ENCODE peak calls at places on chromosomes 7 and 10, in seven cellular contexts. K is mesendoderm; Q is activated T-cell treated with anti-CD3 and anti-CD28 coated beads, Interleukin-2, amount 50 U/mL, for 72 hours; L is NCI-H460; F is activated T-helper 1 cell treated with anti-CD3 and anti-CD28 coated beads, Interleukin-2, amount 50 U/mL, for 16 hours; Y is COR-L47; S is NCI-H1417. G is an unnamed sample.

GRCh38 chr7:158381956-158382355 is 205.7 kb downstream of the PTPRN2 start:
- DNase-seq in F (no peak), L (no peak), Q (no peak), S (no peak), K (no peak), Y (no peak), G (no peak)

GRCh38 chr7:156735861-156736260 is 95.3 kb downstream of the RNF32 start:
- DNase-seq in S (no peak), L (no peak), K (no peak), F (no peak), Q (no peak), Y (no peak), G (no peak)

GRCh38 chr7:51649-52048 is 140.7 kb upstream of the FAM20C start:
- DNase-seq in L (no peak), S (no peak), F (no peak), K (no peak), Y (no peak), Q (no peak), G (no peak)

GRCh38 chr10:128036746-128037542 is 89.3 kb downstream of the MKI67 start:
- DNase-seq in S (no peak), Q (no peak), Y (no peak), K (no peak), F (no peak), L (no peak), G (no peak)

GRCh38 chr7:157358041-157358752 is 21.4 kb downstream of the DNAJB6 start:
- DNase-seq in F (no peak), L (no peak), Y (no peak), Q (no peak), S (peak; percentile 20), K (no peak), G (no peak)

GRCh38 chr7:115910541-115911164 is 119.9 kb downstream of the TFEC start:
- DNase-seq in L (peak; percentile 38), Q (no peak), Y (peak; percentile 24), F (no peak), S (peak; percentile 88), K (peak; percentile 47), G (peak; percentile 4)

GRCh38 chr7:102287465-102288146 is 938 bp downstream of the SH2B2 start:
- DNase-seq in Y (no peak), K (peak; percentile 59), L (no peak), S (peak; percentile 74), Q (peak; percentile 37), F (no peak), G (peak; percentile 66)

GRCh38 chr7:152136623-152137022 is 111.1 kb downstream of the GALNT11 start:
- DNase-seq in Q (no peak), S (no peak), F (no peak), Y (no peak), L (no peak), K (peak; percentile 8), G (no peak)

GRCh38 chr7:106010866-106011265 is 47.8 kb downstream of the CDHR3 start:
- DNase-seq in L (no peak), Q (no peak), F (no peak), Y (no peak), K (no peak), S (no peak), G (no peak)

GRCh38 chr10:69731184-69731583 is 70.5 kb upstream of the COL13A1 start:
- DNase-seq in Y (no peak), S (peak; percentile 4), F (no peak), Q (no peak), L (no peak), K (no peak), G (no peak)

G was measured in GM20000.